ENCODE peak calls at places on chromosomes 7 and 10, in six cellular contexts. V is heart left ventricle, I is astrocyte, R is psoas muscle, D is esophagus squamous epithelium, O is lung. P is an unnamed sample.

GRCh38 chr7:16326099-16326498 is 95.2 kb downstream of the CRPPA start:
- DNase-seq in D (no peak), R (no peak), V (no peak), O (no peak), I (no peak), P (no peak)

GRCh38 chr7:159103382-159104187 is 41.1 kb downstream of the VIPR2 start:
- DNase-seq in O (no peak), R (peak; percentile 3), D (no peak), I (no peak), V (peak; percentile 13), P (peak; percentile 7)

GRCh38 chr10:15137636-15138035 is 30.9 kb downstream of the NMT2 start:
- DNase-seq in V (no peak), O (no peak), R (no peak), I (peak; percentile 40), D (no peak), P (no peak)

GRCh38 chr7:132755538-132756481 is 179.5 kb upstream of the PLXNA4 start:
- DNase-seq in D (no peak), O (no peak), V (no peak), R (no peak), I (no peak), P (no peak)

GRCh38 chr10:3333426-3333825 is 160.8 kb upstream of the PITRM1 start:
- DNase-seq in D (no peak), I (no peak), R (no peak), O (no peak), V (no peak), P (no peak)

GRCh38 chr7:26688936-26689506 is 175.4 kb downstream of the SKAP2 start:
- DNase-seq in I (no peak), V (no peak), R (no peak), D (no peak), O (no peak), P (no peak)

GRCh38 chr10:7889947-7890542 is 71.7 kb downstream of the TAF3 start:
- DNase-seq in R (no peak), I (no peak), V (no peak), D (no peak), O (no peak), P (no peak)

GRCh38 chr10:7945469-7946187 is 108.9 kb upstream of the GATA3 start:
- DNase-seq in R (no peak), D (no peak), I (no peak), O (no peak), V (no peak), P (no peak)

GRCh38 chr10:74704629-74705360 is 121.6 kb upstream of the KAT6B start:
- DNase-seq in O (no peak), I (peak; percentile 39), D (no peak), V (no peak), R (no peak), P (no peak)

GRCh38 chr10:61961278-61961677 is 59.8 kb downstream of the ARID5B start:
- DNase-seq in O (no peak), D (no peak), V (no peak), R (no peak), I (no peak), P (no peak)

GRCh38 chr10:18424200-18424599 is 227.2 kb downstream of the NSUN6 start:
- DNase-seq in V (no peak), D (no peak), I (no peak), O (no peak), R (no peak), P (no peak)

GRCh38 chr7:158228131-158228530 is 359.5 kb downstream of the PTPRN2 start:
- DNase-seq in V (no peak), R (no peak), O (no peak), I (no peak), D (no peak), P (no peak)

DNA sequence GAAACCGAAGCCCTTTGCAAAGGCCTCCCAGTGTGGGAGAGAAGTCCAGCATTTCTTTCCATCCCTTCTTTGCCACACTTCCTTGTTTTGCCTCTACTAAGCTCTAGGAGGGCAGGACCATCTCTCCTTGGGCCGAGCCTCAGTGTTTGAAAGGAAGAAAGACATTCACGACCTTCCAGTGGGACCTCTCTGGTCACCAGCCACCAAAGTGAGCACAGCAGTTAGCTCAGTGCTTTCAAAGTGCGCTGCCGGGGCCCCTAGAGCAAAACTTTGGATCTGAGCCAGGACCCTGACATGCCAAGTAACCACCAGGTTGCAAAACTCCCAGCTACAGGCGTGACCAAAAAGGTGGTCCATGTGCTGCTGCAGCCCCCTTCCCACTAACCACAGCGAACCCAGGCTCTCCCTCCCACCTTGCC is 12.3 kb downstream of the CTBP2 start:
- DNase-seq in O (no peak), I (no peak), V (peak; percentile 52), R (peak; percentile 76), D (no peak), P (peak; percentile 66)
- H3K4me1 ChIP-seq in O (peaks cover 49% of the 10 kb centered on the region), I (peaks cover 50% of the 10 kb centered on the region), V (peaks cover 88% of the 10 kb centered on the region), R (peaks cover 88% of the 10 kb centered on the region), D (peaks cover 71% of the 10 kb centered on the region), P (peaks cover 56% of the 10 kb centered on the region)

DNA sequence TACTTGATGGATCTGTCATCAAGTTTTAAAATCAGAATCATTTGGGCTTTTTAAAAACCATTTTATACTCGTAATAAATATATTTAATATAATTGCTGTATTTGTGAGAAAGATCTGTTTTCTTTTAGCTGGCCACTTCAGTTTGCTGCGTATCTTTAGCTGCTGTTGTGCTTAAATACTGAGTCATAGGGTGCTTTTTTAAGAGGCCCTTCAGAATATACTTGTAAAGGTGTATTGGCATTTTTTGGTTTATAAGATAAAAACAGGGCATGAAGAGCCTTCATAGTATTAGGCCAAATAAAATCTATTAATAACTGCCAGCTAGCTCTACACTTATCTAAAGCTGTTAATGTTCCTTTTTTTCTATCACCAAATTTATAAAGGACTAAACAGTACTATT is 43.8 kb downstream of the STK17A start:
- DNase-seq in D (no peak), V (no peak), O (no peak), I (no peak), R (no peak), P (no peak)
- H3K36me3 ChIP-seq in D (no peaks in the 10 kb centered on the region), V (peaks cover 73% of the 10 kb centered on the region), O (peaks cover 28% of the 10 kb centered on the region), I (peaks cover 45% of the 10 kb centered on the region), R (peaks cover 51% of the 10 kb centered on the region), P (no peaks in the 10 kb centered on the region)

GRCh38 chr10:1070939-1071338 is 14.8 kb downstream of the WDR37 start:
- DNase-seq in V (no peak), I (peak; percentile 26), O (no peak), R (no peak), D (no peak), P (no peak)

GRCh38 chr10:1074748-1075358 is 18.7 kb downstream of the WDR37 start:
- DNase-seq in I (no peak), O (peak; percentile 70), D (no peak), R (no peak), V (no peak), P (no peak)

GRCh38 chr10:1078668-1079067 is 22.5 kb downstream of the WDR37 start:
- DNase-seq in R (no peak), I (no peak), O (no peak), V (no peak), D (no peak), P (no peak)

GRCh38 chr10:1069680-1070079 is 13.5 kb downstream of the WDR37 start:
- DNase-seq in D (no peak), O (no peak), I (no peak), V (no peak), R (no peak), P (no peak)

DNA sequence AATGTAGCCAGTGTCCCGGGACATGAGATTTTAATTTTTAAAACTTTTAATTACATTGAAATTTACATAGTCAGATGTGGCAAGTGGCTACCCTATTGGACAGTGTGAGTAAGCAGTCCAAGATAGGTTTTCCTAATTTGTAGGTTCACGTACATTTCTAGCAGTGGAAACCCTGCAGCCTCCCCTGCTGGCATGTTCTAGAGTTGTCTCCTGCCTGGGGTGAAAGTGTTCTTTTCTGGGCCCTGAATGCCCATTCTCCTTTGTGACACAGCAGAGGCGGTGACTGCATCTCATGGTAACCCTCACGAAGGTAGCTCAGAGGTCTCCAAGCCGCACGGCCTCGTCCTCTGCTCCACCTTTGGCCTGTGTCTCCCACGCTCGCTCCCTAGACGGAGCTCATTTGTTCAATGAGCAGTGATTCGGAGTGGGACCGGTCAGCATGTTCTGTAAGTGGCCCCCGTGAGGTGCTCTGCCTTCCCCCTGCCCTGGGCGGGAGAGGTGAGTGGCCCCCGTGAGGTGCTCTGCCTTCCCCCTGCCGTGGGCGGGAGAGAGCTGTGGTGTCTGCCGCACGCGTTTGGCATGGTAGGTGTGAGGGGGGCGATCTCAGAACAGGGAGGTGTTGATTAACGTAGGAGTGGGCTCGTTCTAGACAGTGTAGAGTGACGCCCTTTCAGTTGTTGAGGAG is 18.0 kb downstream of the WDR37 start:
- DNase-seq in V (no peak), O (no peak), D (no peak), I (no peak), R (no peak), P (no peak)
- TF ChIP-seq CTCF in V (no peak), O (no peak), D (no peak), I (no peak), R (peak; percentile 9), P (no peak)

GRCh38 chr10:123158682-123159081 is 4.5 kb downstream of the BUB3 start:
- DNase-seq in D (no peak), O (no peak), R (no peak), V (no peak), I (no peak), P (no peak)

GRCh38 chr10:123156091-123156490 is 1.9 kb downstream of the BUB3 start:
- DNase-seq in V (no peak), O (no peak), D (no peak), I (peak; percentile 22), R (no peak), P (no peak)

GRCh38 chr10:123154092-123154942 is at the start of gene BUB3:
- DNase-seq in O (peak; percentile 99), D (peak; percentile 93), I (peak; percentile 99), R (peak; percentile 99), V (peak; percentile 99), P (peak; percentile 97)

GRCh38 chr10:123154943-123155505 is 822 bp downstream of the BUB3 start:
- DNase-seq in R (no peak), V (no peak), O (no peak), D (no peak), I (peak; percentile 50), P (no peak)

GRCh38 chr10:123157210-123157609 is 3.0 kb downstream of the BUB3 start:
- DNase-seq in D (no peak), O (no peak), R (no peak), V (no peak), I (peak; percentile 65), P (no peak)
- H3K4me1 ChIP-seq in D (peaks cover 10% of the 10 kb centered on the region), O (peaks cover 8% of the 10 kb centered on the region), R (peaks cover 24% of the 10 kb centered on the region), V (peaks cover 26% of the 10 kb centered on the region), I (peaks cover 27% of the 10 kb centered on the region), P (peaks cover 4% of the 10 kb centered on the region)

DNA sequence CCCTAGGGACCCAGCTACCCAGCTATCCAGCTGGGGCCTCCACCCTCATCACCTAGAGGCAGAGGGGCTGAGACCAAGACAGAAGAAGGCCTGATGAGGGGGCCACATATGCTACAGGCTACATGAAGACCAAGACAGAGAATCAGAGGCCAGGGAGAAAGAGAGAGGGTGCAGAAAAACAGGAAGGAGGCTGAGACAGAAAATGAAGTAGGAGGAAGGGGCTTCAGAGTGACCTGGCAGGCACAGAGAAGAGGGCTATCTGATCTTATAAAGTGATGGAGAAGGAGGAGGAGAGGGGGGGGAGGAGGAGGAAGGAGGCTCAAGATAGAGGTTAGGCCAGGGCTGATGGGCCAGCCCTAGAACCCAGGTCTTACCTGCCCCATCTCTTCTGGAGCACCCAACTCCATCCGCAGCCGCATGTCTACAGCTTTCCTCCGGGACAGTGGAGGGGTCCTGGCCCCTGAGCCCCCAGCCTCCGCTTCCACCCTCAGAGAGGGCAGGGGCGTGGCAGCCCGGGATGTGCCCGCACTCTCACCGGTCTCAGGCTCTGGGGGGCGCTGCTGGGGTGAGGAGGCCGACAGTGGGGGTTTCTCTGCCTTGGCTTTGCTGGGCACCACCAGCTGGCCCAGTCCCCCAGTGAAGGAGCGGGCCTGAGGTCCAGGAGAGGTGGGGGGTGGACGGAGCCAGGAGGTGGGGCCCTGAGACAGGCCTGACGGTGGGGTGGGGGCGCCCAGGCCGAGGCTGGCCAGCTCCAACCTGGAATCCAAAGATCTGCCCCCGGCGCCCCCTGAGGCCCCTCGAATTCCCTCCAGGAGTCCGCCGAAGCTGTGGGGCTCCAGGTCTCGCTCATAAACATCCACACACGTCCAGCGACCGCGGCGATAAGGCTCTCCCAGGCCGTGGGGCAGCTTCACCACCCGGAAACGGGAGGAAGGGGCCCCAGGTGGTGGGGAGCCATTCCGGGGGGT is 1.8 kb downstream of the TSC22D4 start:
- DNase-seq in I (no peak), V (no peak), R (no peak), O (no peak), D (no peak), P (peak; percentile 55)
- H3K36me3 ChIP-seq in I (no peaks in the 10 kb centered on the region), V (peaks cover 17% of the 10 kb centered on the region), R (peaks cover 23% of the 10 kb centered on the region), O (peaks cover 3% of the 10 kb centered on the region), D (peaks cover 4% of the 10 kb centered on the region), P (no peaks in the 10 kb centered on the region)